ENCODE peak calls at places on chromosome 3, in eight cellular contexts. One of them, this sample, is unnamed.
A peak's percentile ranks its signal among the peaks of the same experiment; 100 is the strongest.

GRCh38 chr3:158768881-158769518 is 32.9 kb upstream of the MFSD1 start:
- DNase-seq in GM13976: no peak
- DNase-seq in colonic mucosa: peak; percentile 29
- DNase-seq in BJ: peak; percentile 90
- DNase-seq in fibroblast of lung: peak; percentile 98
- DNase-seq in CD4-positive, alpha-beta T cell: no peak
- DNase-seq in AG09319: peak; percentile 81
- DNase-seq in tibial artery: no peak
- DNase-seq in this sample: peak; percentile 89

GRCh38 chr3:33722626-33723370 is 4.7 kb upstream of the CLASP2 start:
- DNase-seq in CD4-positive, alpha-beta T cell: no peak
- DNase-seq in colonic mucosa: no peak
- DNase-seq in tibial artery: no peak
- DNase-seq in AG09319: no peak
- DNase-seq in fibroblast of lung: peak; percentile 65
- DNase-seq in BJ: no peak
- DNase-seq in GM13976: no peak
- DNase-seq in this sample: peak; percentile 58

GRCh38 chr3:194640829-194641228 is 7.6 kb upstream of the TMEM44 start:
- DNase-seq in colonic mucosa: no peak
- DNase-seq in CD4-positive, alpha-beta T cell: no peak
- DNase-seq in fibroblast of lung: peak; percentile 56
- DNase-seq in tibial artery: no peak
- DNase-seq in GM13976: no peak
- DNase-seq in AG09319: no peak
- DNase-seq in BJ: no peak
- DNase-seq in this sample: no peak

GRCh38 chr3:134809412-134810051 is 14.5 kb downstream of the EPHB1 start:
- DNase-seq in colonic mucosa: peak; percentile 36
- DNase-seq in GM13976: no peak
- DNase-seq in fibroblast of lung: no peak
- DNase-seq in tibial artery: no peak
- DNase-seq in CD4-positive, alpha-beta T cell: no peak
- DNase-seq in AG09319: no peak
- DNase-seq in BJ: no peak
- DNase-seq in this sample: no peak

GRCh38 chr3:155605571-155605970 is 139.3 kb downstream of the PLCH1 start:
- DNase-seq in CD4-positive, alpha-beta T cell: no peak
- DNase-seq in GM13976: no peak
- DNase-seq in colonic mucosa: no peak
- DNase-seq in fibroblast of lung: no peak
- DNase-seq in BJ: no peak
- DNase-seq in AG09319: no peak
- DNase-seq in tibial artery: no peak
- DNase-seq in this sample: no peak

GRCh38 chr3:172517859-172518466 is 5.3 kb downstream of the TNFSF10 start:
- DNase-seq in CD4-positive, alpha-beta T cell: no peak
- DNase-seq in BJ: no peak
- DNase-seq in tibial artery: no peak
- DNase-seq in colonic mucosa: no peak
- DNase-seq in GM13976: no peak
- DNase-seq in AG09319: no peak
- DNase-seq in fibroblast of lung: no peak
- DNase-seq in this sample: no peak

GRCh38 chr3:127012091-127012490 is 29.2 kb downstream of the PLXNA1 start:
- DNase-seq in CD4-positive, alpha-beta T cell: no peak
- DNase-seq in GM13976: no peak
- DNase-seq in BJ: no peak
- DNase-seq in AG09319: no peak
- DNase-seq in fibroblast of lung: peak; percentile 49
- DNase-seq in tibial artery: no peak
- DNase-seq in colonic mucosa: no peak
- DNase-seq in this sample: peak; percentile 30

GRCh38 chr3:58062469-58062868 is 54.2 kb downstream of the FLNB start:
- DNase-seq in tibial artery: no peak
- DNase-seq in CD4-positive, alpha-beta T cell: no peak
- DNase-seq in colonic mucosa: no peak
- DNase-seq in fibroblast of lung: peak; percentile 51
- DNase-seq in BJ: no peak
- DNase-seq in GM13976: no peak
- DNase-seq in AG09319: no peak
- DNase-seq in this sample: peak; percentile 35

GRCh38 chr3:190225186-190225692 is 97.0 kb downstream of the CLDN1 start:
- DNase-seq in tibial artery: no peak
- DNase-seq in BJ: peak; percentile 11
- DNase-seq in GM13976: no peak
- DNase-seq in CD4-positive, alpha-beta T cell: no peak
- DNase-seq in fibroblast of lung: peak; percentile 23
- DNase-seq in AG09319: peak; percentile 7
- DNase-seq in colonic mucosa: no peak
- DNase-seq in this sample: peak; percentile 39

GRCh38 chr3:171282041-171282440 is 178.2 kb downstream of the TNIK start:
- DNase-seq in colonic mucosa: peak; percentile 21
- DNase-seq in GM13976: no peak
- DNase-seq in CD4-positive, alpha-beta T cell: no peak
- DNase-seq in tibial artery: no peak
- DNase-seq in AG09319: peak; percentile 37
- DNase-seq in fibroblast of lung: peak; percentile 89
- DNase-seq in BJ: peak; percentile 18
- DNase-seq in this sample: peak; percentile 47

GRCh38 chr3:124248471-124249028 is 256.6 kb upstream of the ROPN1 start:
- DNase-seq in fibroblast of lung: peak; percentile 93
- DNase-seq in tibial artery: peak; percentile 81
- DNase-seq in CD4-positive, alpha-beta T cell: no peak
- DNase-seq in AG09319: no peak
- DNase-seq in BJ: peak; percentile 70
- DNase-seq in colonic mucosa: peak; percentile 87
- DNase-seq in GM13976: no peak
- DNase-seq in this sample: peak; percentile 80

GRCh38 chr3:134651347-134652041 is 672 bp upstream of the KY start:
- DNase-seq in colonic mucosa: no peak
- DNase-seq in fibroblast of lung: peak; percentile 47
- DNase-seq in tibial artery: peak; percentile 85
- DNase-seq in GM13976: no peak
- DNase-seq in AG09319: no peak
- DNase-seq in CD4-positive, alpha-beta T cell: no peak
- DNase-seq in BJ: no peak
- DNase-seq in this sample: peak; percentile 15

GRCh38 chr3:120180731-120181412 is 86.6 kb upstream of the GSK3B start:
- DNase-seq in tibial artery: no peak
- DNase-seq in GM13976: no peak
- DNase-seq in AG09319: no peak
- DNase-seq in colonic mucosa: no peak
- DNase-seq in CD4-positive, alpha-beta T cell: no peak
- DNase-seq in fibroblast of lung: no peak
- DNase-seq in BJ: no peak
- DNase-seq in this sample: no peak

GRCh38 chr3:149968216-149968615 is 2.5 kb downstream of the PFN2 start:
- DNase-seq in GM13976: no peak
- DNase-seq in CD4-positive, alpha-beta T cell: no peak
- DNase-seq in BJ: no peak
- DNase-seq in AG09319: no peak
- DNase-seq in colonic mucosa: no peak
- DNase-seq in tibial artery: no peak
- DNase-seq in fibroblast of lung: peak; percentile 76
- DNase-seq in this sample: no peak

GRCh38 chr3:103873897-103874545 is 1439.2 kb downstream of the ZPLD1 start:
- DNase-seq in BJ: no peak
- DNase-seq in fibroblast of lung: peak; percentile 29
- DNase-seq in colonic mucosa: no peak
- DNase-seq in GM13976: no peak
- DNase-seq in tibial artery: no peak
- DNase-seq in AG09319: no peak
- DNase-seq in CD4-positive, alpha-beta T cell: no peak
- DNase-seq in this sample: no peak

GRCh38 chr3:147699175-147699838 is 290.1 kb downstream of the ZIC1 start:
- DNase-seq in GM13976: no peak
- DNase-seq in fibroblast of lung: peak; percentile 79
- DNase-seq in colonic mucosa: no peak
- DNase-seq in BJ: peak; percentile 42
- DNase-seq in tibial artery: no peak
- DNase-seq in CD4-positive, alpha-beta T cell: no peak
- DNase-seq in AG09319: peak; percentile 0
- DNase-seq in this sample: peak; percentile 17

GRCh38 chr3:43155464-43156121 is 49.7 kb upstream of the POMGNT2 start:
- DNase-seq in tibial artery: peak; percentile 85
- DNase-seq in BJ: peak; percentile 28
- DNase-seq in AG09319: peak; percentile 47
- DNase-seq in colonic mucosa: peak; percentile 60
- DNase-seq in GM13976: no peak
- DNase-seq in CD4-positive, alpha-beta T cell: no peak
- DNase-seq in fibroblast of lung: peak; percentile 75
- DNase-seq in this sample: peak; percentile 83

GRCh38 chr3:3087279-3087678 is 22.9 kb downstream of the IL5RA start:
- DNase-seq in CD4-positive, alpha-beta T cell: no peak
- DNase-seq in BJ: no peak
- DNase-seq in tibial artery: no peak
- DNase-seq in AG09319: no peak
- DNase-seq in fibroblast of lung: no peak
- DNase-seq in colonic mucosa: no peak
- DNase-seq in GM13976: no peak
- DNase-seq in this sample: no peak

GRCh38 chr3:9692416-9692815 is 11.2 kb upstream of the CPNE9 start:
- DNase-seq in colonic mucosa: no peak
- DNase-seq in tibial artery: no peak
- DNase-seq in GM13976: no peak
- DNase-seq in fibroblast of lung: no peak
- DNase-seq in AG09319: no peak
- DNase-seq in BJ: no peak
- DNase-seq in CD4-positive, alpha-beta T cell: no peak
- DNase-seq in this sample: no peak

GRCh38 chr3:114586119-114586518 is 292.3 kb downstream of the TIGIT start:
- DNase-seq in GM13976: no peak
- DNase-seq in AG09319: no peak
- DNase-seq in fibroblast of lung: no peak
- DNase-seq in colonic mucosa: no peak
- DNase-seq in tibial artery: no peak
- DNase-seq in BJ: peak; percentile 27
- DNase-seq in CD4-positive, alpha-beta T cell: no peak
- DNase-seq in this sample: peak; percentile 29

GRCh38 chr3:78580691-78581090 is 1187.1 kb downstream of the ROBO1 start:
- DNase-seq in colonic mucosa: no peak
- DNase-seq in tibial artery: no peak
- DNase-seq in GM13976: no peak
- DNase-seq in AG09319: no peak
- DNase-seq in fibroblast of lung: peak; percentile 17
- DNase-seq in CD4-positive, alpha-beta T cell: no peak
- DNase-seq in BJ: peak; percentile 56
- DNase-seq in this sample: no peak

GRCh38 chr3:66483006-66483928 is 17.6 kb downstream of the LRIG1 start:
- DNase-seq in tibial artery: peak; percentile 96
- DNase-seq in fibroblast of lung: peak; percentile 90
- DNase-seq in colonic mucosa: peak; percentile 66
- DNase-seq in CD4-positive, alpha-beta T cell: no peak
- DNase-seq in AG09319: no peak
- DNase-seq in BJ: no peak
- DNase-seq in GM13976: peak; percentile 28
- DNase-seq in this sample: no peak

GRCh38 chr3:17840126-17840525 is 97.7 kb upstream of the TBC1D5 start:
- DNase-seq in CD4-positive, alpha-beta T cell: no peak
- DNase-seq in BJ: no peak
- DNase-seq in AG09319: no peak
- DNase-seq in GM13976: no peak
- DNase-seq in tibial artery: no peak
- DNase-seq in colonic mucosa: no peak
- DNase-seq in fibroblast of lung: no peak
- DNase-seq in this sample: no peak

GRCh38 chr3:36827133-36827532 is 62.8 kb upstream of the DCLK3 start:
- DNase-seq in colonic mucosa: no peak
- DNase-seq in tibial artery: no peak
- DNase-seq in GM13976: no peak
- DNase-seq in CD4-positive, alpha-beta T cell: no peak
- DNase-seq in BJ: no peak
- DNase-seq in fibroblast of lung: peak; percentile 6
- DNase-seq in AG09319: no peak
- DNase-seq in this sample: no peak

GRCh38 chr3:105806361-105806760 is 62.5 kb downstream of the CBLB start:
- DNase-seq in GM13976: peak; percentile 24
- DNase-seq in BJ: no peak
- DNase-seq in CD4-positive, alpha-beta T cell: no peak
- DNase-seq in AG09319: peak; percentile 45
- DNase-seq in tibial artery: no peak
- DNase-seq in fibroblast of lung: peak; percentile 75
- DNase-seq in colonic mucosa: no peak
- DNase-seq in this sample: peak; percentile 68

GRCh38 chr3:186421946-186422345 is 59.9 kb upstream of the DGKG start:
- DNase-seq in CD4-positive, alpha-beta T cell: no peak
- DNase-seq in tibial artery: no peak
- DNase-seq in AG09319: no peak
- DNase-seq in fibroblast of lung: no peak
- DNase-seq in GM13976: no peak
- DNase-seq in colonic mucosa: no peak
- DNase-seq in BJ: no peak
- DNase-seq in this sample: no peak

GRCh38 chr3:186427627-186428026 is 65.6 kb upstream of the DGKG start:
- DNase-seq in CD4-positive, alpha-beta T cell: no peak
- DNase-seq in BJ: no peak
- DNase-seq in colonic mucosa: no peak
- DNase-seq in fibroblast of lung: peak; percentile 69
- DNase-seq in AG09319: no peak
- DNase-seq in tibial artery: no peak
- DNase-seq in GM13976: no peak
- DNase-seq in this sample: no peak

GRCh38 chr3:186425788-186426730 is 64.0 kb upstream of the DGKG start:
- DNase-seq in tibial artery: no peak
- DNase-seq in fibroblast of lung: peak; percentile 84
- DNase-seq in colonic mucosa: no peak
- DNase-seq in CD4-positive, alpha-beta T cell: no peak
- DNase-seq in AG09319: peak; percentile 84
- DNase-seq in GM13976: no peak
- DNase-seq in BJ: peak; percentile 83
- DNase-seq in this sample: peak; percentile 85
- TF ChIP-seq CTCF in tibial artery: peak; percentile 30
- TF ChIP-seq CTCF in fibroblast of lung: peak; percentile 66
- TF ChIP-seq CTCF in colonic mucosa: no peak
- TF ChIP-seq CTCF in CD4-positive, alpha-beta T cell: no peak
- TF ChIP-seq CTCF in AG09319: peak; percentile 59
- TF ChIP-seq CTCF in GM13976: no peak
- TF ChIP-seq CTCF in BJ: peak; percentile 61
- TF ChIP-seq CTCF in this sample: peak; percentile 69

GRCh38 chr3:112972158-112972557 is 2.7 kb downstream of the CD200R1 start:
- DNase-seq in tibial artery: no peak
- DNase-seq in CD4-positive, alpha-beta T cell: no peak
- DNase-seq in AG09319: no peak
- DNase-seq in colonic mucosa: no peak
- DNase-seq in GM13976: no peak
- DNase-seq in BJ: no peak
- DNase-seq in fibroblast of lung: no peak
- DNase-seq in this sample: no peak
- TF ChIP-seq CTCF in tibial artery: no peak
- TF ChIP-seq CTCF in CD4-positive, alpha-beta T cell: no peak
- TF ChIP-seq CTCF in AG09319: no peak
- TF ChIP-seq CTCF in colonic mucosa: no peak
- TF ChIP-seq CTCF in GM13976: peak; percentile 14
- TF ChIP-seq CTCF in BJ: no peak
- TF ChIP-seq CTCF in fibroblast of lung: no peak
- TF ChIP-seq CTCF in this sample: no peak

GRCh38 chr3:128993461-128994172 is at the start of gene CFAP92:
- DNase-seq in colonic mucosa: peak; percentile 93
- DNase-seq in fibroblast of lung: peak; percentile 51
- DNase-seq in CD4-positive, alpha-beta T cell: peak; percentile 85
- DNase-seq in GM13976: peak; percentile 95
- DNase-seq in AG09319: no peak
- DNase-seq in BJ: no peak
- DNase-seq in tibial artery: peak; percentile 87
- DNase-seq in this sample: peak; percentile 29
- TF ChIP-seq CTCF in colonic mucosa: no peak
- TF ChIP-seq CTCF in fibroblast of lung: no peak
- TF ChIP-seq CTCF in CD4-positive, alpha-beta T cell: no peak
- TF ChIP-seq CTCF in GM13976: no peak
- TF ChIP-seq CTCF in AG09319: no peak
- TF ChIP-seq CTCF in BJ: no peak
- TF ChIP-seq CTCF in tibial artery: no peak
- TF ChIP-seq CTCF in this sample: no peak

GRCh38 chr3:185199671-185200070 is 46.8 kb upstream of the C3orf70 start:
- DNase-seq in AG09319: no peak
- DNase-seq in tibial artery: no peak
- DNase-seq in colonic mucosa: no peak
- DNase-seq in CD4-positive, alpha-beta T cell: no peak
- DNase-seq in GM13976: no peak
- DNase-seq in BJ: no peak
- DNase-seq in fibroblast of lung: no peak
- DNase-seq in this sample: no peak
- TF ChIP-seq CTCF in AG09319: no peak
- TF ChIP-seq CTCF in tibial artery: no peak
- TF ChIP-seq CTCF in colonic mucosa: no peak
- TF ChIP-seq CTCF in CD4-positive, alpha-beta T cell: no peak
- TF ChIP-seq CTCF in GM13976: no peak
- TF ChIP-seq CTCF in BJ: no peak
- TF ChIP-seq CTCF in fibroblast of lung: peak; percentile 2
- TF ChIP-seq CTCF in this sample: peak; percentile 35